ENCODE peak calls at places on chromosomes 5 and 9, in six cellular contexts. K, I, T, D, W and Y are unnamed samples.

GRCh38 chr5:138372653-138373052 is 20.2 kb downstream of the KDM3B start:
- DNase-seq in T (no peak), W (no peak), K (no peak), D (no peak), I (no peak), Y (no peak)

GRCh38 chr9:98538626-98539031 is 170.1 kb downstream of the GABBR2 start:
- DNase-seq in I (no peak), D (peak), W (peak), T (peak), K (no peak), Y (no peak)

GRCh38 chr5:91937121-91937520 is 554.0 kb upstream of the ARRDC3 start:
- DNase-seq in I (no peak), W (no peak), T (no peak), K (no peak), D (no peak), Y (no peak)

GRCh38 chr5:198516-198915 is 7.2 kb downstream of the LRRC14B start:
- DNase-seq in I (no peak), T (no peak), W (no peak), K (no peak), D (no peak), Y (no peak)

GRCh38 chr9:89218040-89218928 is 39.7 kb upstream of the SHC3 start:
- DNase-seq in I (no peak), T (peak), W (no peak), D (no peak), K (no peak), Y (peak)

GRCh38 chr5:145981612-145982571 is 45.5 kb downstream of the SH3RF2 start:
- DNase-seq in W (peak), D (no peak), I (no peak), T (no peak), K (no peak), Y (no peak)

GRCh38 chr5:113546711-113547159 is 33.2 kb downstream of the YTHDC2 start:
- DNase-seq in W (peak), D (peak), K (no peak), I (no peak), T (peak), Y (peak)

GRCh38 chr9:110125763-110126351 is 82.1 kb downstream of the C9orf152 start:
- DNase-seq in W (no peak), K (no peak), I (no peak), T (no peak), D (no peak), Y (no peak)

GRCh38 chr5:35003018-35003957 is 44.5 kb downstream of the AGXT2 start:
- DNase-seq in W (peak), I (peak), T (peak), K (no peak), D (peak), Y (peak)

GRCh38 chr5:135976216-135976615 is 21.4 kb upstream of the LECT2 start:
- DNase-seq in D (no peak), K (no peak), T (no peak), I (no peak), W (no peak), Y (no peak)

GRCh38 chr9:129275626-129276247 is 97.7 kb upstream of the IER5L start:
- DNase-seq in K (peak), W (peak), D (no peak), T (peak), I (no peak), Y (peak)

GRCh38 chr5:134538296-134538695 is 12.8 kb downstream of the JADE2 start:
- DNase-seq in I (no peak), W (no peak), K (no peak), D (no peak), T (no peak), Y (no peak)

GRCh38 chr9:2257530-2257929 is 242.4 kb downstream of the SMARCA2 start:
- DNase-seq in I (no peak), T (no peak), D (no peak), K (no peak), W (no peak), Y (no peak)

GRCh38 chr9:136700309-136700708 is 12.1 kb upstream of the DIPK1B start:
- DNase-seq in W (peak), D (peak), K (no peak), T (peak), I (no peak), Y (peak)

GRCh38 chr9:75964431-75964830 is 74.0 kb downstream of the PCSK5 start:
- DNase-seq in K (no peak), T (no peak), I (no peak), D (no peak), W (peak), Y (no peak)

GRCh38 chr5:21802869-21803490 is 1050.2 kb downstream of the CDH12 start:
- DNase-seq in D (peak), W (peak), K (no peak), T (peak), I (peak), Y (peak)

GRCh38 chr5:50967388-50968039 is 301.1 kb downstream of the PARP8 start:
- DNase-seq in W (no peak), D (no peak), I (peak), K (no peak), T (no peak), Y (no peak)

GRCh38 chr9:115668506-115668905 is 485.1 kb upstream of the PAPPA start:
- DNase-seq in T (peak), K (peak), I (no peak), D (peak), W (peak), Y (peak)

GRCh38 chr5:76199321-76200318 is 116.4 kb downstream of the SV2C start:
- DNase-seq in T (no peak), I (no peak), K (no peak), W (no peak), D (no peak), Y (no peak)
- H3K4me3 ChIP-seq in T (no peak), I (no peak), K (no peak), W (no peak), D (no peak), Y (no peak)

GRCh38 chr5:36073595-36074216 is 7.0 kb upstream of the UGT3A2 start:
- DNase-seq in W (peak), I (peak), D (no peak), K (no peak), T (no peak), Y (no peak)
- TF ChIP-seq CTCF in W (peak), I (peak), D (peak), K (no peak), T (peak), Y (peak)

GRCh38 chr9:117415584-117415937 is 704 bp upstream of the ASTN2 start:
- DNase-seq in D (no peak), K (no peak), W (no peak), T (no peak), I (no peak), Y (no peak)
- H3K4me3 ChIP-seq in D (no peak), K (peak), W (no peak), T (no peak), I (no peak), Y (no peak)

GRCh38 chr5:115767424-115767823 is 49.0 kb downstream of the CDO1 start:
- DNase-seq in I (no peak), T (no peak), W (no peak), K (no peak), D (no peak), Y (no peak)

GRCh38 chr5:115774684-115775083 is 41.8 kb downstream of the CDO1 start:
- DNase-seq in W (no peak), I (no peak), D (no peak), K (peak), T (no peak), Y (no peak)

GRCh38 chr5:115773010-115773580 is 43.4 kb downstream of the CDO1 start:
- DNase-seq in D (no peak), W (no peak), K (no peak), T (no peak), I (no peak), Y (no peak)

GRCh38 chr5:115766608-115767007 is 49.9 kb downstream of the CDO1 start:
- DNase-seq in T (no peak), D (no peak), W (no peak), K (no peak), I (no peak), Y (no peak)

GRCh38 chr5:115770466-115770865 is 46.0 kb downstream of the CDO1 start:
- DNase-seq in W (peak), T (peak), I (no peak), K (no peak), D (no peak), Y (peak)
- TF ChIP-seq CTCF in W (peak), T (peak), I (peak), K (no peak), D (peak), Y (peak)

GRCh38 chr9:95341262-95342011 is 23.9 kb upstream of the FANCC start:
- DNase-seq in K (no peak), D (no peak), W (peak), I (no peak), T (peak), Y (peak)

GRCh38 chr9:95336281-95336680 is 18.8 kb upstream of the FANCC start:
- DNase-seq in K (no peak), D (no peak), T (no peak), I (no peak), W (no peak), Y (no peak)

GRCh38 chr9:95342571-95342970 is 25.1 kb upstream of the FANCC start:
- DNase-seq in I (no peak), K (no peak), D (no peak), T (no peak), W (no peak), Y (no peak)

GRCh38 chr9:95333426-95333825 is 15.9 kb upstream of the FANCC start:
- DNase-seq in W (no peak), K (no peak), I (no peak), D (no peak), T (peak), Y (peak)

GRCh38 chr9:95338243-95338642 is 20.7 kb upstream of the FANCC start:
- DNase-seq in T (no peak), D (no peak), W (no peak), I (no peak), K (no peak), Y (no peak)
- H3K4me3 ChIP-seq in T (no peak), D (no peak), W (no peak), I (no peak), K (no peak), Y (no peak)

GRCh38 chr5:142506046-142506445 is 179.8 kb downstream of the FGF1 start:
- DNase-seq in W (peak), D (peak), K (no peak), I (no peak), T (no peak), Y (no peak)

GRCh38 chr5:142499591-142500384 is 175.0 kb upstream of the SPRY4 start:
- DNase-seq in W (no peak), T (peak), D (no peak), K (no peak), I (no peak), Y (no peak)

GRCh38 chr5:142506756-142507155 is 179.1 kb downstream of the FGF1 start:
- DNase-seq in W (no peak), D (no peak), I (no peak), K (no peak), T (no peak), Y (no peak)

GRCh38 chr5:142500506-142500905 is 175.7 kb upstream of the SPRY4 start:
- DNase-seq in I (no peak), W (no peak), D (no peak), K (no peak), T (no peak), Y (no peak)

GRCh38 chr5:142501890-142502289 is 177.1 kb upstream of the SPRY4 start:
- DNase-seq in K (no peak), T (no peak), W (no peak), D (no peak), I (no peak), Y (no peak)
- TF ChIP-seq CTCF in K (no peak), T (no peak), W (no peak), D (no peak), I (no peak), Y (no peak)